ENCODE peak calls at places on chromosomes 12 and 14, in six cellular contexts. One of them, this sample, is unnamed.

GRCh38 chr12:95446511-95446910 is 27.4 kb upstream of the METAP2 start:
- DNase-seq in K562: peak; percentile 18
- DNase-seq in WTC11: peak; percentile 76
- DNase-seq in H1: peak; percentile 80
- DNase-seq in A549: no peak
- DNase-seq in HepG2: peak; percentile 25
- DNase-seq in this sample: no peak

GRCh38 chr12:70258605-70259403 is 15.6 kb downstream of the CNOT2 start:
- DNase-seq in K562: no peak
- DNase-seq in HepG2: peak; percentile 16
- DNase-seq in WTC11: no peak
- DNase-seq in H1: no peak
- DNase-seq in A549: no peak
- DNase-seq in this sample: no peak

GRCh38 chr12:2248087-2248900 is 195.5 kb downstream of the CACNA1C start:
- DNase-seq in A549: no peak
- DNase-seq in K562: no peak
- DNase-seq in HepG2: peak; percentile 92
- DNase-seq in H1: no peak
- DNase-seq in WTC11: no peak
- DNase-seq in this sample: no peak

GRCh38 chr14:103584326-103584915 is 21.7 kb downstream of the COA8 start:
- DNase-seq in WTC11: no peak
- DNase-seq in H1: no peak
- DNase-seq in HepG2: no peak
- DNase-seq in K562: no peak
- DNase-seq in A549: no peak
- DNase-seq in this sample: no peak

GRCh38 chr14:89619616-89620273 is 202.7 kb upstream of the FOXN3 start:
- DNase-seq in K562: no peak
- DNase-seq in H1: no peak
- DNase-seq in A549: no peak
- DNase-seq in WTC11: no peak
- DNase-seq in HepG2: no peak
- DNase-seq in this sample: no peak

GRCh38 chr12:4763549-4763948 is 43.3 kb downstream of the GALNT8 start:
- DNase-seq in A549: peak; percentile 31
- DNase-seq in H1: peak; percentile 88
- DNase-seq in K562: peak; percentile 51
- DNase-seq in HepG2: peak; percentile 32
- DNase-seq in WTC11: peak; percentile 94
- DNase-seq in this sample: no peak

GRCh38 chr12:132327351-132328171 is 1.8 kb downstream of the GALNT9 start:
- DNase-seq in K562: no peak
- DNase-seq in HepG2: no peak
- DNase-seq in WTC11: no peak
- DNase-seq in A549: peak; percentile 42
- DNase-seq in H1: no peak
- DNase-seq in this sample: peak; percentile 45

GRCh38 chr12:48197967-48198618 is 5.0 kb downstream of the OR10AD1 start:
- DNase-seq in A549: peak; percentile 93
- DNase-seq in WTC11: peak; percentile 97
- DNase-seq in HepG2: no peak
- DNase-seq in K562: peak; percentile 98
- DNase-seq in H1: peak; percentile 93
- DNase-seq in this sample: peak; percentile 94

GRCh38 chr12:102234599-102234998 is 37.0 kb upstream of the PMCH start:
- DNase-seq in K562: no peak
- DNase-seq in HepG2: no peak
- DNase-seq in H1: no peak
- DNase-seq in WTC11: no peak
- DNase-seq in A549: no peak
- DNase-seq in this sample: no peak

GRCh38 chr14:24903337-24903736 is 146.6 kb downstream of the STXBP6 start:
- DNase-seq in A549: no peak
- DNase-seq in WTC11: no peak
- DNase-seq in HepG2: no peak
- DNase-seq in K562: no peak
- DNase-seq in H1: no peak
- DNase-seq in this sample: peak; percentile 17

GRCh38 chr12:21773263-21773741 is 1.2 kb downstream of the KCNJ8 start:
- DNase-seq in H1: peak; percentile 76
- DNase-seq in HepG2: no peak
- DNase-seq in K562: peak; percentile 75
- DNase-seq in A549: no peak
- DNase-seq in WTC11: peak; percentile 77
- DNase-seq in this sample: no peak

GRCh38 chr12:53504004-53504920 is 3.0 kb downstream of the NPFF start:
- DNase-seq in K562: no peak
- DNase-seq in HepG2: no peak
- DNase-seq in H1: no peak
- DNase-seq in A549: no peak
- DNase-seq in WTC11: no peak
- DNase-seq in this sample: no peak

GRCh38 chr12:24415934-24416333 is 466.5 kb upstream of the SOX5 start:
- DNase-seq in H1: no peak
- DNase-seq in A549: no peak
- DNase-seq in HepG2: no peak
- DNase-seq in WTC11: no peak
- DNase-seq in K562: no peak
- DNase-seq in this sample: no peak

GRCh38 chr12:42607584-42607984 is 18.0 kb upstream of the PRICKLE1 start:
- DNase-seq in WTC11: no peak
- DNase-seq in HepG2: no peak
- DNase-seq in H1: no peak
- DNase-seq in A549: no peak
- DNase-seq in K562: peak; percentile 16
- DNase-seq in this sample: no peak

GRCh38 chr12:104517880-104518279 is 61.1 kb downstream of the CHST11 start:
- DNase-seq in HepG2: no peak
- DNase-seq in WTC11: no peak
- DNase-seq in A549: no peak
- DNase-seq in H1: no peak
- DNase-seq in K562: no peak
- DNase-seq in this sample: no peak

GRCh38 chr14:76390621-76391020 is 14.7 kb downstream of the ESRRB start:
- DNase-seq in H1: no peak
- DNase-seq in K562: no peak
- DNase-seq in HepG2: no peak
- DNase-seq in WTC11: no peak
- DNase-seq in A549: no peak
- DNase-seq in this sample: no peak

GRCh38 chr14:103099081-103099732 is 4.7 kb downstream of the EXOC3L4 start:
- DNase-seq in H1: no peak
- DNase-seq in HepG2: peak; percentile 97
- DNase-seq in K562: peak; percentile 88
- DNase-seq in WTC11: peak; percentile 16
- DNase-seq in A549: no peak
- DNase-seq in this sample: no peak

GRCh38 chr12:91211869-91212268 is 29.3 kb upstream of the DCN start:
- DNase-seq in K562: no peak
- DNase-seq in WTC11: no peak
- DNase-seq in HepG2: no peak
- DNase-seq in H1: no peak
- DNase-seq in A549: no peak
- DNase-seq in this sample: no peak

GRCh38 chr14:104023325-104024055 is 62.0 kb upstream of the ASPG start:
- DNase-seq in WTC11: no peak
- DNase-seq in A549: no peak
- DNase-seq in K562: no peak
- DNase-seq in HepG2: no peak
- DNase-seq in H1: no peak
- DNase-seq in this sample: no peak

GRCh38 chr12:126770188-126770587 is 1496.8 kb upstream of the TMEM132C start:
- DNase-seq in A549: no peak
- DNase-seq in K562: no peak
- DNase-seq in H1: no peak
- DNase-seq in HepG2: no peak
- DNase-seq in WTC11: no peak
- DNase-seq in this sample: no peak

GRCh38 chr14:32075636-32076277 is 1.3 kb upstream of the ARHGAP5 start:
- DNase-seq in H1: no peak
- DNase-seq in A549: peak; percentile 43
- DNase-seq in HepG2: peak; percentile 34
- DNase-seq in K562: peak; percentile 23
- DNase-seq in WTC11: peak; percentile 37
- DNase-seq in this sample: no peak

GRCh38 chr14:102479777-102480176 is 29.8 kb downstream of the ANKRD9 start:
- DNase-seq in H1: no peak
- DNase-seq in HepG2: no peak
- DNase-seq in WTC11: no peak
- DNase-seq in A549: no peak
- DNase-seq in K562: no peak
- DNase-seq in this sample: no peak

GRCh38 chr14:92660571-92660970 is 87.9 kb downstream of the LGMN start:
- DNase-seq in A549: no peak
- DNase-seq in K562: no peak
- DNase-seq in H1: no peak
- DNase-seq in WTC11: no peak
- DNase-seq in HepG2: no peak
- DNase-seq in this sample: no peak

GRCh38 chr14:27715561-27715960 is 1051.0 kb upstream of the FOXG1 start:
- DNase-seq in K562: no peak
- DNase-seq in WTC11: no peak
- DNase-seq in H1: no peak
- DNase-seq in HepG2: no peak
- DNase-seq in A549: no peak
- DNase-seq in this sample: no peak

GRCh38 chr14:43988989-43989388 is 518.1 kb downstream of the FSCB start:
- DNase-seq in A549: no peak
- DNase-seq in H1: no peak
- DNase-seq in HepG2: no peak
- DNase-seq in K562: no peak
- DNase-seq in WTC11: no peak
- DNase-seq in this sample: no peak

GRCh38 chr12:6968426-6968825 is 2.0 kb downstream of the PHB2 start:
- DNase-seq in WTC11: no peak
- DNase-seq in K562: no peak
- DNase-seq in H1: no peak
- DNase-seq in A549: no peak
- DNase-seq in HepG2: no peak
- DNase-seq in this sample: no peak

GRCh38 chr12:28620281-28620680 is 430.0 kb downstream of the CCDC91 start:
- DNase-seq in WTC11: no peak
- DNase-seq in K562: no peak
- DNase-seq in HepG2: no peak
- DNase-seq in H1: no peak
- DNase-seq in A549: no peak
- DNase-seq in this sample: no peak

GRCh38 chr12:132343294-132343972 is 14.0 kb upstream of the GALNT9 start:
- DNase-seq in K562: no peak
- DNase-seq in H1: no peak
- DNase-seq in HepG2: no peak
- DNase-seq in A549: no peak
- DNase-seq in WTC11: no peak
- DNase-seq in this sample: no peak

GRCh38 chr14:64685364-64686130 is 18.7 kb upstream of the PLEKHG3 start:
- DNase-seq in K562: no peak
- DNase-seq in WTC11: no peak
- DNase-seq in H1: no peak
- DNase-seq in HepG2: no peak
- DNase-seq in A549: no peak
- DNase-seq in this sample: no peak
- TF ChIP-seq JUN in K562: no peak
- TF ChIP-seq JUN in WTC11: no peak
- TF ChIP-seq JUN in H1: no peak
- TF ChIP-seq JUN in HepG2: no peak
- TF ChIP-seq JUN in A549: no peak
- TF ChIP-seq JUN in this sample: no peak

GRCh38 chr12:57270966-57271470 is 20.0 kb upstream of the STAC3 start:
- DNase-seq in WTC11: no peak
- DNase-seq in K562: peak; percentile 56
- DNase-seq in A549: no peak
- DNase-seq in HepG2: peak; percentile 12
- DNase-seq in H1: no peak
- DNase-seq in this sample: peak; percentile 14

GRCh38 chr12:57272337-57273151 is 21.6 kb upstream of the STAC3 start:
- DNase-seq in A549: no peak
- DNase-seq in WTC11: no peak
- DNase-seq in K562: peak; percentile 61
- DNase-seq in H1: no peak
- DNase-seq in HepG2: no peak
- DNase-seq in this sample: peak; percentile 63

GRCh38 chr12:57276935-57277563 is 26.1 kb upstream of the STAC3 start:
- DNase-seq in H1: no peak
- DNase-seq in HepG2: peak; percentile 21
- DNase-seq in A549: peak; percentile 34
- DNase-seq in K562: peak; percentile 56
- DNase-seq in WTC11: peak; percentile 46
- DNase-seq in this sample: peak; percentile 49

GRCh38 chr12:57278465-57279453 is 27.8 kb upstream of the STAC3 start:
- DNase-seq in K562: no peak
- DNase-seq in HepG2: no peak
- DNase-seq in WTC11: no peak
- DNase-seq in H1: no peak
- DNase-seq in A549: no peak
- DNase-seq in this sample: no peak

GRCh38 chr12:57273516-57273915 is 22.5 kb upstream of the STAC3 start:
- DNase-seq in HepG2: no peak
- DNase-seq in H1: no peak
- DNase-seq in WTC11: no peak
- DNase-seq in K562: no peak
- DNase-seq in A549: no peak
- DNase-seq in this sample: no peak
- TF ChIP-seq JUN in HepG2: no peak
- TF ChIP-seq JUN in H1: no peak
- TF ChIP-seq JUN in WTC11: no peak
- TF ChIP-seq JUN in K562: no peak
- TF ChIP-seq JUN in A549: no peak
- TF ChIP-seq JUN in this sample: no peak

GRCh38 chr12:76908303-76909017 is 29.6 kb upstream of the CSRP2 start:
- DNase-seq in A549: no peak
- DNase-seq in H1: no peak
- DNase-seq in K562: no peak
- DNase-seq in WTC11: no peak
- DNase-seq in HepG2: no peak
- DNase-seq in this sample: no peak
- TF ChIP-seq JUN in A549: no peak
- TF ChIP-seq JUN in H1: no peak
- TF ChIP-seq JUN in K562: no peak
- TF ChIP-seq JUN in WTC11: no peak
- TF ChIP-seq JUN in HepG2: no peak
- TF ChIP-seq JUN in this sample: no peak

DNA sequence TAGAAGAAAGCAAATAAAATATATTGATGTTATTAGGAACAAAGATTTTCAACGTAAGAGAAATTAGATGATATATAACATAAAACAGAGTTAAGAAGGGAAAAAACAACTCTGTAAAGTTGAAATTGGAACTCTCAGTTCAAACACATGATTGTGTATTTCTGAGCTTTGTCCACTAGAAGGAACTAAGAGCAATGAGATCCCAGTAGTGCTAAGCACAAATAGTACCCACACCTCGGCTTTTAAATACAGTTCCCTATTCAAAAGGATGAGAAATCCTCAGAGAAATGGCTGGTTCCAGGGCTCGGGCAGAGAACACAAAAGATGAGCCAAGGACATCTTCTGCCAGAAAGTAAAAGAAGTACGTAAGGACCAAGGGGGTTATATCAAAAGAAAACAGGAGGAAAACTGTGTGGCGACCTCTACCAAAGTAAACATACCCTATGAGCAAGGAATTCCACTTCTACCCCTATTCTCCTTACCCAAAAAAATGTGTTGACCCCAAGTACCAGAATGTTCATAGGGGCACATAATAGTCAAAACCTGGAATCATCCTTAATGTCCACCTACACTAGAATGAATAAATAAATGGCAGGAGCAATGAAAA is 96.6 kb downstream of the SPTSSA start:
- DNase-seq in HepG2: peak; percentile 59
- DNase-seq in A549: no peak
- DNase-seq in K562: no peak
- DNase-seq in WTC11: no peak
- DNase-seq in H1: no peak
- DNase-seq in this sample: peak; percentile 12
- TF ChIP-seq JUN in HepG2: no peak
- TF ChIP-seq JUN in A549: no peak
- TF ChIP-seq JUN in K562: no peak
- TF ChIP-seq JUN in WTC11: no peak
- TF ChIP-seq JUN in H1: no peak
- TF ChIP-seq JUN in this sample: no peak